ENCODE peak calls at places on chromosome 13, in seven cellular contexts. One of them, this sample, is unnamed.
A peak's percentile ranks its signal among the peaks of the same experiment; 100 is the strongest.

GRCh38 chr13:36981156-36981743 is 17.9 kb downstream of the ALG5 start:
- DNase-seq in choroid plexus epithelial cell: peak; percentile 85
- DNase-seq in endothelial cell: no peak
- DNase-seq in Calu3: no peak
- DNase-seq in mucosa of descending colon: no peak
- DNase-seq in neural progenitor cell: peak; percentile 46
- DNase-seq in left ventricle myocardium inferior: no peak
- DNase-seq in this sample: peak; percentile 66

GRCh38 chr13:36069881-36070366 is 61.3 kb downstream of the DCLK1 start:
- DNase-seq in choroid plexus epithelial cell: no peak
- DNase-seq in endothelial cell: no peak
- DNase-seq in Calu3: no peak
- DNase-seq in mucosa of descending colon: no peak
- DNase-seq in neural progenitor cell: no peak
- DNase-seq in left ventricle myocardium inferior: no peak
- DNase-seq in this sample: no peak

GRCh38 chr13:35164324-35164932 is 222.4 kb downstream of the NBEA start:
- DNase-seq in choroid plexus epithelial cell: peak; percentile 63
- DNase-seq in endothelial cell: no peak
- DNase-seq in Calu3: no peak
- DNase-seq in mucosa of descending colon: no peak
- DNase-seq in neural progenitor cell: peak; percentile 46
- DNase-seq in left ventricle myocardium inferior: no peak
- DNase-seq in this sample: peak; percentile 44

GRCh38 chr13:30743319-30744055 is 8.1 kb downstream of the ALOX5AP start:
- DNase-seq in choroid plexus epithelial cell: peak; percentile 98
- DNase-seq in endothelial cell: no peak
- DNase-seq in Calu3: peak; percentile 20
- DNase-seq in mucosa of descending colon: peak; percentile 40
- DNase-seq in neural progenitor cell: no peak
- DNase-seq in left ventricle myocardium inferior: no peak
- DNase-seq in this sample: peak; percentile 73

GRCh38 chr13:35882722-35883497 is 248.3 kb downstream of the DCLK1 start:
- DNase-seq in choroid plexus epithelial cell: peak; percentile 67
- DNase-seq in endothelial cell: no peak
- DNase-seq in Calu3: no peak
- DNase-seq in mucosa of descending colon: no peak
- DNase-seq in neural progenitor cell: no peak
- DNase-seq in left ventricle myocardium inferior: no peak
- DNase-seq in this sample: no peak

GRCh38 chr13:25973576-25973975 is 78.2 kb downstream of the SHISA2 start:
- DNase-seq in choroid plexus epithelial cell: no peak
- DNase-seq in endothelial cell: no peak
- DNase-seq in Calu3: no peak
- DNase-seq in mucosa of descending colon: no peak
- DNase-seq in neural progenitor cell: no peak
- DNase-seq in left ventricle myocardium inferior: no peak
- DNase-seq in this sample: no peak

GRCh38 chr13:74978596-74978995 is 503.4 kb downstream of the TBC1D4 start:
- DNase-seq in choroid plexus epithelial cell: no peak
- DNase-seq in endothelial cell: no peak
- DNase-seq in Calu3: no peak
- DNase-seq in mucosa of descending colon: no peak
- DNase-seq in neural progenitor cell: no peak
- DNase-seq in left ventricle myocardium inferior: no peak
- DNase-seq in this sample: no peak

GRCh38 chr13:47621931-47622330 is 379.1 kb downstream of the SUCLA2 start:
- DNase-seq in choroid plexus epithelial cell: peak; percentile 37
- DNase-seq in endothelial cell: no peak
- DNase-seq in Calu3: peak; percentile 14
- DNase-seq in mucosa of descending colon: no peak
- DNase-seq in neural progenitor cell: no peak
- DNase-seq in left ventricle myocardium inferior: no peak
- DNase-seq in this sample: no peak

GRCh38 chr13:19674898-19675297 is 41.4 kb downstream of the MPHOSPH8 start:
- DNase-seq in choroid plexus epithelial cell: no peak
- DNase-seq in endothelial cell: no peak
- DNase-seq in Calu3: no peak
- DNase-seq in mucosa of descending colon: no peak
- DNase-seq in neural progenitor cell: no peak
- DNase-seq in left ventricle myocardium inferior: no peak
- DNase-seq in this sample: no peak

GRCh38 chr13:23859455-23859854 is 29.7 kb downstream of the MIPEP start:
- DNase-seq in choroid plexus epithelial cell: no peak
- DNase-seq in endothelial cell: no peak
- DNase-seq in Calu3: no peak
- DNase-seq in mucosa of descending colon: no peak
- DNase-seq in neural progenitor cell: no peak
- DNase-seq in left ventricle myocardium inferior: no peak
- DNase-seq in this sample: no peak

GRCh38 chr13:48431431-48431830 is 18.5 kb upstream of the LPAR6 start:
- DNase-seq in choroid plexus epithelial cell: peak; percentile 63
- DNase-seq in endothelial cell: no peak
- DNase-seq in Calu3: no peak
- DNase-seq in mucosa of descending colon: no peak
- DNase-seq in neural progenitor cell: peak; percentile 18
- DNase-seq in left ventricle myocardium inferior: no peak
- DNase-seq in this sample: no peak

GRCh38 chr13:29563941-29564340 is 31.5 kb downstream of the SLC7A1 start:
- DNase-seq in choroid plexus epithelial cell: no peak
- DNase-seq in endothelial cell: no peak
- DNase-seq in Calu3: no peak
- DNase-seq in mucosa of descending colon: no peak
- DNase-seq in neural progenitor cell: no peak
- DNase-seq in left ventricle myocardium inferior: no peak
- DNase-seq in this sample: no peak

GRCh38 chr13:75486654-75487053 is 4.7 kb upstream of the TBC1D4 start:
- DNase-seq in choroid plexus epithelial cell: no peak
- DNase-seq in endothelial cell: no peak
- DNase-seq in Calu3: no peak
- DNase-seq in mucosa of descending colon: no peak
- DNase-seq in neural progenitor cell: no peak
- DNase-seq in left ventricle myocardium inferior: no peak
- DNase-seq in this sample: peak; percentile 60

GRCh38 chr13:49791753-49792549 is 531 bp downstream of the KPNA3 start:
- DNase-seq in choroid plexus epithelial cell: peak; percentile 52
- DNase-seq in endothelial cell: peak; percentile 54
- DNase-seq in Calu3: peak; percentile 28
- DNase-seq in mucosa of descending colon: peak; percentile 62
- DNase-seq in neural progenitor cell: peak; percentile 66
- DNase-seq in left ventricle myocardium inferior: no peak
- DNase-seq in this sample: peak; percentile 76

GRCh38 chr13:35157143-35157755 is 215.2 kb downstream of the NBEA start:
- DNase-seq in choroid plexus epithelial cell: peak; percentile 78
- DNase-seq in endothelial cell: peak; percentile 48
- DNase-seq in Calu3: peak; percentile 30
- DNase-seq in mucosa of descending colon: peak; percentile 73
- DNase-seq in neural progenitor cell: peak; percentile 55
- DNase-seq in left ventricle myocardium inferior: no peak
- DNase-seq in this sample: peak; percentile 61

GRCh38 chr13:90968510-90968909 is 379.0 kb upstream of the MIR17HG start:
- DNase-seq in choroid plexus epithelial cell: peak; percentile 30
- DNase-seq in endothelial cell: peak; percentile 54
- DNase-seq in Calu3: peak; percentile 9
- DNase-seq in mucosa of descending colon: no peak
- DNase-seq in neural progenitor cell: peak; percentile 65
- DNase-seq in left ventricle myocardium inferior: no peak
- DNase-seq in this sample: peak; percentile 31

GRCh38 chr13:43054803-43055802 is 31.7 kb downstream of the DNAJC15 start:
- DNase-seq in choroid plexus epithelial cell: peak; percentile 90
- DNase-seq in endothelial cell: peak; percentile 5
- DNase-seq in Calu3: peak; percentile 16
- DNase-seq in mucosa of descending colon: peak; percentile 45
- DNase-seq in neural progenitor cell: peak; percentile 86
- DNase-seq in left ventricle myocardium inferior: no peak
- DNase-seq in this sample: no peak

GRCh38 chr13:21528616-21529015 is 69.5 kb upstream of the ZDHHC20 start:
- DNase-seq in choroid plexus epithelial cell: peak; percentile 67
- DNase-seq in endothelial cell: no peak
- DNase-seq in Calu3: no peak
- DNase-seq in mucosa of descending colon: no peak
- DNase-seq in neural progenitor cell: no peak
- DNase-seq in left ventricle myocardium inferior: no peak
- DNase-seq in this sample: no peak

GRCh38 chr13:50149143-50149703 is 134.0 kb downstream of the KCNRG start:
- DNase-seq in choroid plexus epithelial cell: peak; percentile 8
- DNase-seq in endothelial cell: no peak
- DNase-seq in Calu3: no peak
- DNase-seq in mucosa of descending colon: no peak
- DNase-seq in neural progenitor cell: no peak
- DNase-seq in left ventricle myocardium inferior: no peak
- DNase-seq in this sample: no peak

GRCh38 chr13:48037346-48038173 is at the start of gene NUDT15:
- DNase-seq in choroid plexus epithelial cell: peak; percentile 98
- DNase-seq in endothelial cell: peak; percentile 97
- DNase-seq in Calu3: peak; percentile 92
- DNase-seq in mucosa of descending colon: peak; percentile 96
- DNase-seq in neural progenitor cell: peak; percentile 97
- DNase-seq in left ventricle myocardium inferior: peak; percentile 93
- DNase-seq in this sample: peak; percentile 99

GRCh38 chr13:50366488-50367174 is 351.4 kb downstream of the KCNRG start:
- DNase-seq in choroid plexus epithelial cell: no peak
- DNase-seq in endothelial cell: no peak
- DNase-seq in Calu3: no peak
- DNase-seq in mucosa of descending colon: no peak
- DNase-seq in neural progenitor cell: no peak
- DNase-seq in left ventricle myocardium inferior: no peak
- DNase-seq in this sample: peak; percentile 11

GRCh38 chr13:30355839-30356238 is 48.5 kb upstream of the KATNAL1 start:
- DNase-seq in choroid plexus epithelial cell: no peak
- DNase-seq in endothelial cell: no peak
- DNase-seq in Calu3: no peak
- DNase-seq in mucosa of descending colon: no peak
- DNase-seq in neural progenitor cell: no peak
- DNase-seq in left ventricle myocardium inferior: no peak
- DNase-seq in this sample: no peak

GRCh38 chr13:40064723-40065122 is 409.3 kb downstream of the COG6 start:
- DNase-seq in choroid plexus epithelial cell: peak; percentile 78
- DNase-seq in endothelial cell: no peak
- DNase-seq in Calu3: peak; percentile 9
- DNase-seq in mucosa of descending colon: no peak
- DNase-seq in neural progenitor cell: no peak
- DNase-seq in left ventricle myocardium inferior: no peak
- DNase-seq in this sample: peak; percentile 19

DNA sequence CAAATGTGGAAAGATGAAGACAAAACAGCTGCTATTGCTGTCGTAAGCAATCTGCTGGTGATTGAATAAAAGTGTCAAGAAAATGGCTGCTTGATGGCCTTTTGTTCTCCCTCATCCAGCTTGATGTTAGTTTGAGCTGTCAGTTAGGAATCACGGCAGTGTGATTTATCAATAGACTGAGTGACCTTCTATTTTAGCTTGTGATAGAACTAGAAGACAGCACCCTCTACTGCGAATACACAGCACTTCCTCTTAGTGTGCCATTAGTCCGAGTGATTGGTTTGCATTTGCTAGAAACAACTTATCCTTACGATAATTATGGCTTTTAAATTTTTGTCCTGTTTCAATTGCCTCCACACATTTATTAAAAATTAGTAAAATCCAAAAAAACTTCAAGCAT is 76.2 kb downstream of the MZT1 start:
- DNase-seq in choroid plexus epithelial cell: peak; percentile 31
- DNase-seq in endothelial cell: no peak
- DNase-seq in Calu3: no peak
- DNase-seq in mucosa of descending colon: no peak
- DNase-seq in neural progenitor cell: peak; percentile 58
- DNase-seq in left ventricle myocardium inferior: no peak
- DNase-seq in this sample: peak; percentile 37
- TF ChIP-seq CTCF in choroid plexus epithelial cell: peak; percentile 46
- TF ChIP-seq CTCF in endothelial cell: no peak
- TF ChIP-seq CTCF in Calu3: no peak
- TF ChIP-seq CTCF in mucosa of descending colon: no peak
- TF ChIP-seq CTCF in neural progenitor cell: peak; percentile 67
- TF ChIP-seq CTCF in left ventricle myocardium inferior: peak; percentile 31
- TF ChIP-seq CTCF in this sample: peak; percentile 37

DNA sequence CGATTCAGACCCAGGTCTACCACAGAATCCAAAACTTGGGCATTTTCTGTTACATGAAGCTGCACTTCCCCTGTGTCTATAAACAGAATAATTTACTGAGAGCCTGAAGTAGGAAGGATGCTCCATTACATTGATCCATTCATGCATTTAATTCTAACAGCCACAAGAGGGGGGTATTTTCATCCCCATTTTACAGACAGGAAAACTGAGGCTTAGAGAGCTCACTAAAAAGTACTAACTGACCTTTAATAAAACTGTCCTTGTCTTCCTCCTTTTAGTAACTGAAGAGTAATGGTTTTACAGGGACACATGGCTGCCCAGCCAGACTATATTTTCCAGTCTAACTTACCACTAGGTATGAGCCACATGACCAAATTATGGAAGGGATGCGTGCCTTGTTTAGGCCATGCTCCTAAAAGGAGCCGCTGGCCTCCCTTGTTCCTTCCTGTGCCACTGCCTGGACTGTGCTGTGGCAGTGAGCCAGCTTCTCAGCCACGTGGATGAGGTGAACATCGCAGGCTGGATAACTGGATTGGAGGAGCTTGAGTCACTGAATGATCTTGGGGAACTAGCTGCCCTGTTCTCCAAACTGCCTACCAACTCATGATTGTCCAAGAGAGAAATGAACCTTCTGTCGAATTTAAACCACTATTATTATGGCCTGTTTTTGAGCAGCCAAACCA is 108.3 kb downstream of the DOCK9 start:
- DNase-seq in choroid plexus epithelial cell: peak; percentile 20
- DNase-seq in endothelial cell: no peak
- DNase-seq in Calu3: no peak
- DNase-seq in mucosa of descending colon: no peak
- DNase-seq in neural progenitor cell: no peak
- DNase-seq in left ventricle myocardium inferior: peak; percentile 28
- DNase-seq in this sample: no peak
- TF ChIP-seq CTCF in choroid plexus epithelial cell: peak; percentile 29
- TF ChIP-seq CTCF in endothelial cell: peak; percentile 65
- TF ChIP-seq CTCF in Calu3: no peak
- TF ChIP-seq CTCF in mucosa of descending colon: no peak
- TF ChIP-seq CTCF in neural progenitor cell: peak; percentile 36
- TF ChIP-seq CTCF in left ventricle myocardium inferior: peak; percentile 14
- TF ChIP-seq CTCF in this sample: no peak

GRCh38 chr13:72290962-72291681 is 424.1 kb upstream of the DACH1 start:
- DNase-seq in choroid plexus epithelial cell: peak; percentile 47
- DNase-seq in endothelial cell: no peak
- DNase-seq in Calu3: peak; percentile 1
- DNase-seq in mucosa of descending colon: no peak
- DNase-seq in neural progenitor cell: no peak
- DNase-seq in left ventricle myocardium inferior: no peak
- DNase-seq in this sample: peak; percentile 12
- TF ChIP-seq CTCF in choroid plexus epithelial cell: peak; percentile 16
- TF ChIP-seq CTCF in endothelial cell: no peak
- TF ChIP-seq CTCF in Calu3: no peak
- TF ChIP-seq CTCF in mucosa of descending colon: no peak
- TF ChIP-seq CTCF in neural progenitor cell: no peak
- TF ChIP-seq CTCF in left ventricle myocardium inferior: no peak
- TF ChIP-seq CTCF in this sample: no peak

DNA sequence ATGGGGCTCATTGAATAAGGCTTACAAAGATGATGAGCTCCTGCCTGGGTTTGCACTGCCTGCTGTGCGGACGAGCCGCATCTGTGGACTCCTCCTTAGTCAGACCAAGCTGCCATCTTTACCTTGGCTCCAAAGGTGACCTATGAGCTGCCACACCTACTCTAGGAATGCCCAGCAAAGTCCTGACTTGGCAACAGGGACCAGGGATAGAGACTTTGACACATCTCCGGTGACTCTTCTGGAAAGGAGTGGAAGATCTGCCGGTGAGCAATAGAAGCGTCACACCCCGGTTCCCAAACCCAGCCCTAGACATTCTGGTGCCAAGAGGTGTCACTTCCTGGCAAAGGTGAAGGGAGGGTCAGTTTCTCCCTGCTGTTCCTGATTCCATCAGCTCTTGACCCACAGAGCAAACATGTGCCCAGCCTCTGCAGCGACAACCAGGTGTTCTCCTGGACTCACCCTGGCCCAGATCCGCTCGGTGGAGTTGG is 50.2 kb upstream of the GTF3A start:
- DNase-seq in choroid plexus epithelial cell: no peak
- DNase-seq in endothelial cell: no peak
- DNase-seq in Calu3: no peak
- DNase-seq in mucosa of descending colon: peak; percentile 54
- DNase-seq in neural progenitor cell: no peak
- DNase-seq in left ventricle myocardium inferior: no peak
- DNase-seq in this sample: no peak
- TF ChIP-seq CTCF in choroid plexus epithelial cell: no peak
- TF ChIP-seq CTCF in endothelial cell: no peak
- TF ChIP-seq CTCF in Calu3: no peak
- TF ChIP-seq CTCF in mucosa of descending colon: no peak
- TF ChIP-seq CTCF in neural progenitor cell: no peak
- TF ChIP-seq CTCF in left ventricle myocardium inferior: no peak
- TF ChIP-seq CTCF in this sample: no peak

This sample was measured in NB4.